ENCODE peak calls at places on chromosomes 16 and 17, in ten cellular contexts. B, T, H, E, P, O, I, R, W and G are unnamed samples.

GRCh38 chr17:48593126-48593829 is at the start of gene HOXB5:
- DNase-seq in B (no peak), T (no peak), H (no peak), E (no peak), P (peak), O (peak), I (peak), R (no peak), W (no peak), G (no peak)

GRCh38 chr16:56013962-56014552 is 138.9 kb upstream of the CES5A start:
- DNase-seq in B (no peak), T (no peak), H (peak), E (no peak), P (no peak), O (peak), I (no peak), R (peak), W (peak), G (no peak)

GRCh38 chr16:85999778-86000177 is 100.8 kb downstream of the IRF8 start:
- DNase-seq in B (no peak), T (no peak), H (no peak), E (no peak), P (no peak), O (no peak), I (no peak), R (no peak), W (no peak), G (no peak)

GRCh38 chr17:57455063-57455914 is 199.0 kb downstream of the MSI2 start:
- DNase-seq in B (no peak), T (no peak), H (peak), E (peak), P (no peak), O (peak), I (no peak), R (no peak), W (no peak), G (no peak)

GRCh38 chr16:27236635-27237228 is 31.8 kb downstream of the NSMCE1 start:
- DNase-seq in B (peak), T (no peak), H (no peak), E (no peak), P (no peak), O (no peak), I (no peak), R (no peak), W (no peak), G (no peak)

GRCh38 chr16:4519274-4520058 is 19.1 kb downstream of the CDIP1 start:
- DNase-seq in B (no peak), T (no peak), H (no peak), E (no peak), P (no peak), O (no peak), I (no peak), R (no peak), W (no peak), G (no peak)

GRCh38 chr16:81564368-81565060 is 119.9 kb downstream of the CMIP start:
- DNase-seq in B (no peak), T (no peak), H (no peak), E (no peak), P (no peak), O (peak), I (no peak), R (no peak), W (no peak), G (no peak)

GRCh38 chr16:82653550-82654511 is 27.1 kb downstream of the CDH13 start:
- DNase-seq in B (no peak), T (no peak), H (peak), E (peak), P (no peak), O (peak), I (no peak), R (no peak), W (peak), G (peak)

GRCh38 chr17:34798581-34798980 is 162.7 kb downstream of the CCT6B start:
- DNase-seq in B (no peak), T (no peak), H (no peak), E (no peak), P (no peak), O (no peak), I (no peak), R (no peak), W (no peak), G (no peak)

GRCh38 chr16:75424096-75424762 is 9.1 kb downstream of the CFDP1 start:
- DNase-seq in B (no peak), T (no peak), H (peak), E (no peak), P (no peak), O (peak), I (no peak), R (no peak), W (no peak), G (no peak)

GRCh38 chr16:80554037-80554436 is 13.2 kb downstream of the DYNLRB2 start:
- DNase-seq in B (no peak), T (no peak), H (peak), E (no peak), P (no peak), O (no peak), I (no peak), R (no peak), W (no peak), G (no peak)

GRCh38 chr17:67999291-67999911 is 3.1 kb upstream of the C17orf58 start:
- DNase-seq in B (no peak), T (no peak), H (no peak), E (peak), P (no peak), O (peak), I (no peak), R (no peak), W (peak), G (no peak)

GRCh38 chr17:66255527-66255971 is 26.3 kb upstream of the APOH start:
- DNase-seq in B (no peak), T (no peak), H (no peak), E (no peak), P (no peak), O (no peak), I (no peak), R (no peak), W (no peak), G (no peak)

GRCh38 chr17:14302421-14303099 is 1.7 kb downstream of the HS3ST3B1 start:
- DNase-seq in B (peak), T (peak), H (peak), E (peak), P (no peak), O (peak), I (peak), R (peak), W (peak), G (peak)

GRCh38 chr16:16027728-16028310 is 78.4 kb downstream of the ABCC1 start:
- DNase-seq in B (no peak), T (no peak), H (no peak), E (no peak), P (no peak), O (no peak), I (no peak), R (peak), W (no peak), G (no peak)

GRCh38 chr16:3607634-3608033 is 3.8 kb downstream of the SLX4 start:
- DNase-seq in B (no peak), T (no peak), H (no peak), E (no peak), P (no peak), O (no peak), I (no peak), R (no peak), W (no peak), G (no peak)

GRCh38 chr17:9999948-10000695 is 95.1 kb upstream of the RCVRN start:
- DNase-seq in B (no peak), T (no peak), H (no peak), E (no peak), P (no peak), O (no peak), I (no peak), R (no peak), W (no peak), G (no peak)

GRCh38 chr17:12900474-12900873 is 111.2 kb downstream of the ARHGAP44 start:
- DNase-seq in B (no peak), T (no peak), H (no peak), E (no peak), P (no peak), O (no peak), I (no peak), R (no peak), W (no peak), G (no peak)

GRCh38 chr17:29571883-29572681 is 3.6 kb downstream of the TP53I13 start:
- DNase-seq in B (no peak), T (no peak), H (no peak), E (no peak), P (no peak), O (no peak), I (no peak), R (peak), W (no peak), G (no peak)

GRCh38 chr16:49500211-49500610 is 126.6 kb downstream of the C16orf78 start:
- DNase-seq in B (no peak), T (no peak), H (no peak), E (no peak), P (no peak), O (no peak), I (no peak), R (no peak), W (no peak), G (no peak)

GRCh38 chr16:14539631-14540030 is 90.4 kb downstream of the PARN start:
- DNase-seq in B (no peak), T (no peak), H (no peak), E (peak), P (no peak), O (peak), I (no peak), R (no peak), W (no peak), G (no peak)

GRCh38 chr17:50273654-50274040 is 619 bp upstream of the TMEM92 start:
- DNase-seq in B (no peak), T (no peak), H (no peak), E (no peak), P (no peak), O (no peak), I (no peak), R (peak), W (no peak), G (no peak)

GRCh38 chr17:80292557-80292956 is 31.9 kb downstream of the RNF213 start:
- DNase-seq in B (no peak), T (no peak), H (no peak), E (peak), P (no peak), O (no peak), I (no peak), R (no peak), W (no peak), G (no peak)

GRCh38 chr16:13779676-13780075 is 140.3 kb upstream of the ERCC4 start:
- DNase-seq in B (no peak), T (no peak), H (no peak), E (no peak), P (no peak), O (no peak), I (peak), R (no peak), W (no peak), G (no peak)

GRCh38 chr16:88705076-88705684 is 1.0 kb downstream of the RNF166 start:
- DNase-seq in B (no peak), T (peak), H (peak), E (peak), P (no peak), O (peak), I (no peak), R (peak), W (peak), G (no peak)

GRCh38 chr17:78734841-78735641 is 47.0 kb downstream of the CYTH1 start:
- DNase-seq in B (no peak), T (no peak), H (no peak), E (no peak), P (no peak), O (no peak), I (no peak), R (no peak), W (no peak), G (no peak)

GRCh38 chr16:81548551-81548900 is 103.9 kb downstream of the CMIP start:
- DNase-seq in B (no peak), T (no peak), H (peak), E (no peak), P (no peak), O (no peak), I (no peak), R (no peak), W (no peak), G (no peak)

GRCh38 chr16:84947022-84947421 is 64.3 kb downstream of the ZDHHC7 start:
- DNase-seq in B (no peak), T (no peak), H (peak), E (no peak), P (no peak), O (no peak), I (no peak), R (peak), W (no peak), G (no peak)

GRCh38 chr17:70916469-70916868 is 747.1 kb downstream of the KCNJ2 start:
- DNase-seq in B (no peak), T (no peak), H (no peak), E (no peak), P (no peak), O (no peak), I (no peak), R (no peak), W (no peak), G (no peak)

GRCh38 chr16:56211471-56211944 is 20.2 kb downstream of the GNAO1 start:
- DNase-seq in B (no peak), T (no peak), H (peak), E (no peak), P (no peak), O (peak), I (no peak), R (peak), W (no peak), G (no peak)

GRCh38 chr16:66182592-66182991 is 183.9 kb upstream of the CDH5 start:
- DNase-seq in B (no peak), T (no peak), H (no peak), E (no peak), P (no peak), O (no peak), I (no peak), R (no peak), W (no peak), G (no peak)

GRCh38 chr17:51802544-51802943 is 356.0 kb downstream of the CA10 start:
- DNase-seq in B (no peak), T (no peak), H (no peak), E (no peak), P (no peak), O (no peak), I (no peak), R (no peak), W (no peak), G (no peak)

GRCh38 chr16:1917665-1918111 is 527 bp downstream of the HS3ST6 start:
- DNase-seq in B (no peak), T (no peak), H (no peak), E (no peak), P (no peak), O (no peak), I (no peak), R (no peak), W (no peak), G (no peak)

GRCh38 chr17:27319536-27320221 is 25.8 kb downstream of the WSB1 start:
- DNase-seq in B (no peak), T (no peak), H (no peak), E (peak), P (peak), O (peak), I (peak), R (peak), W (peak), G (no peak)

GRCh38 chr16:10156111-10156510 is 26.1 kb downstream of the GRIN2A start:
- DNase-seq in B (no peak), T (no peak), H (no peak), E (no peak), P (no peak), O (no peak), I (no peak), R (no peak), W (no peak), G (no peak)